ENCODE peak calls at places on chromosomes 4 and X, in eight cellular contexts. One of them, this sample, is unnamed.

GRCh38 chrX:18898517-18898916 is 85.4 kb downstream of the PHKA2 start:
- DNase-seq in AG08395: no peak
- DNase-seq in fibroblast of pulmonary artery: no peak
- DNase-seq in iris pigment epithelial cell: no peak
- DNase-seq in hypothalamus: no peak
- DNase-seq in H7: no peak
- DNase-seq in WERI-Rb-1: no peak
- DNase-seq in D341Med: no peak
- DNase-seq in this sample: no peak

GRCh38 chr4:143185253-143186107 is 763 bp downstream of the USP38 start:
- DNase-seq in AG08395: peak
- DNase-seq in fibroblast of pulmonary artery: peak
- DNase-seq in iris pigment epithelial cell: peak
- DNase-seq in hypothalamus: no peak
- DNase-seq in H7: peak
- DNase-seq in WERI-Rb-1: no peak
- DNase-seq in D341Med: no peak
- DNase-seq in this sample: peak

GRCh38 chrX:94937491-94937890 is 1263.5 kb downstream of the FAM133A start:
- DNase-seq in AG08395: no peak
- DNase-seq in fibroblast of pulmonary artery: no peak
- DNase-seq in iris pigment epithelial cell: no peak
- DNase-seq in hypothalamus: no peak
- DNase-seq in H7: no peak
- DNase-seq in WERI-Rb-1: no peak
- DNase-seq in D341Med: no peak
- DNase-seq in this sample: no peak

GRCh38 chrX:104018126-104018525 is 4.6 kb upstream of the H2BW1 start:
- DNase-seq in AG08395: no peak
- DNase-seq in fibroblast of pulmonary artery: peak
- DNase-seq in iris pigment epithelial cell: no peak
- DNase-seq in hypothalamus: no peak
- DNase-seq in H7: no peak
- DNase-seq in WERI-Rb-1: no peak
- DNase-seq in D341Med: no peak
- DNase-seq in this sample: no peak

GRCh38 chr4:188818300-188818699 is 679.1 kb downstream of the TRIML1 start:
- DNase-seq in AG08395: no peak
- DNase-seq in fibroblast of pulmonary artery: no peak
- DNase-seq in iris pigment epithelial cell: no peak
- DNase-seq in hypothalamus: no peak
- DNase-seq in H7: no peak
- DNase-seq in WERI-Rb-1: no peak
- DNase-seq in D341Med: no peak
- DNase-seq in this sample: no peak

GRCh38 chr4:101328063-101328602 is 19.2 kb downstream of the PPP3CA start:
- DNase-seq in AG08395: no peak
- DNase-seq in fibroblast of pulmonary artery: no peak
- DNase-seq in iris pigment epithelial cell: no peak
- DNase-seq in hypothalamus: no peak
- DNase-seq in H7: no peak
- DNase-seq in WERI-Rb-1: no peak
- DNase-seq in D341Med: no peak
- DNase-seq in this sample: no peak

GRCh38 chrX:25020391-25021131 is 4.8 kb upstream of the ARX start:
- DNase-seq in AG08395: no peak
- DNase-seq in fibroblast of pulmonary artery: no peak
- DNase-seq in iris pigment epithelial cell: no peak
- DNase-seq in hypothalamus: no peak
- DNase-seq in H7: peak
- DNase-seq in WERI-Rb-1: peak
- DNase-seq in D341Med: peak
- DNase-seq in this sample: peak

GRCh38 chrX:39313149-39313548 is 511.9 kb downstream of the MID1IP1 start:
- DNase-seq in AG08395: no peak
- DNase-seq in fibroblast of pulmonary artery: no peak
- DNase-seq in iris pigment epithelial cell: no peak
- DNase-seq in hypothalamus: no peak
- DNase-seq in H7: no peak
- DNase-seq in WERI-Rb-1: no peak
- DNase-seq in D341Med: no peak
- DNase-seq in this sample: no peak

GRCh38 chr4:66489783-66490452 is 819.6 kb upstream of the EPHA5 start:
- DNase-seq in AG08395: no peak
- DNase-seq in fibroblast of pulmonary artery: peak
- DNase-seq in iris pigment epithelial cell: peak
- DNase-seq in hypothalamus: no peak
- DNase-seq in H7: no peak
- DNase-seq in WERI-Rb-1: no peak
- DNase-seq in D341Med: no peak
- DNase-seq in this sample: no peak

GRCh38 chr4:73922766-73923630 is 53.8 kb downstream of the CXCL1 start:
- DNase-seq in AG08395: no peak
- DNase-seq in fibroblast of pulmonary artery: peak
- DNase-seq in iris pigment epithelial cell: peak
- DNase-seq in hypothalamus: no peak
- DNase-seq in H7: no peak
- DNase-seq in WERI-Rb-1: no peak
- DNase-seq in D341Med: no peak
- DNase-seq in this sample: no peak

GRCh38 chr4:32562010-32562409 is 1841.8 kb downstream of the PCDH7 start:
- DNase-seq in AG08395: no peak
- DNase-seq in fibroblast of pulmonary artery: no peak
- DNase-seq in iris pigment epithelial cell: no peak
- DNase-seq in hypothalamus: no peak
- DNase-seq in H7: no peak
- DNase-seq in WERI-Rb-1: peak
- DNase-seq in D341Med: peak
- DNase-seq in this sample: no peak

GRCh38 chr4:16168710-16169388 is 57.4 kb downstream of the TAPT1 start:
- DNase-seq in AG08395: no peak
- DNase-seq in fibroblast of pulmonary artery: no peak
- DNase-seq in iris pigment epithelial cell: no peak
- DNase-seq in hypothalamus: no peak
- DNase-seq in H7: no peak
- DNase-seq in WERI-Rb-1: no peak
- DNase-seq in D341Med: no peak
- DNase-seq in this sample: no peak

GRCh38 chr4:17009871-17010367 is 111.5 kb upstream of the LDB2 start:
- DNase-seq in AG08395: no peak
- DNase-seq in fibroblast of pulmonary artery: no peak
- DNase-seq in iris pigment epithelial cell: no peak
- DNase-seq in hypothalamus: no peak
- DNase-seq in H7: no peak
- DNase-seq in WERI-Rb-1: no peak
- DNase-seq in D341Med: no peak
- DNase-seq in this sample: no peak

GRCh38 chr4:151325320-151326246 is at the start of gene SH3D19:
- DNase-seq in AG08395: peak
- DNase-seq in fibroblast of pulmonary artery: peak
- DNase-seq in iris pigment epithelial cell: peak
- DNase-seq in hypothalamus: peak
- DNase-seq in H7: peak
- DNase-seq in WERI-Rb-1: peak
- DNase-seq in D341Med: peak
- DNase-seq in this sample: no peak

GRCh38 chrX:118066867-118067515 is 49.6 kb downstream of the KLHL13 start:
- DNase-seq in AG08395: no peak
- DNase-seq in fibroblast of pulmonary artery: no peak
- DNase-seq in iris pigment epithelial cell: no peak
- DNase-seq in hypothalamus: no peak
- DNase-seq in H7: no peak
- DNase-seq in WERI-Rb-1: no peak
- DNase-seq in D341Med: no peak
- DNase-seq in this sample: no peak

GRCh38 chr4:37825943-37826281 is 574 bp upstream of the PGM2 start:
- DNase-seq in AG08395: peak
- DNase-seq in fibroblast of pulmonary artery: no peak
- DNase-seq in iris pigment epithelial cell: no peak
- DNase-seq in hypothalamus: no peak
- DNase-seq in H7: peak
- DNase-seq in WERI-Rb-1: peak
- DNase-seq in D341Med: peak
- DNase-seq in this sample: no peak

GRCh38 chr4:118586357-118586790 is 98.8 kb upstream of the METTL14 start:
- DNase-seq in AG08395: no peak
- DNase-seq in fibroblast of pulmonary artery: no peak
- DNase-seq in iris pigment epithelial cell: no peak
- DNase-seq in hypothalamus: no peak
- DNase-seq in H7: peak
- DNase-seq in WERI-Rb-1: peak
- DNase-seq in D341Med: no peak
- DNase-seq in this sample: no peak

This sample was measured in central memory CD8-positive, alpha-beta T cell.